ENCODE peak calls at places on chromosomes 5 and 9, in five cellular contexts. J is SJSA1, L is NB4, U is breast epithelium, F is MM.1S. S is an unnamed sample.
A peak's percentile ranks its signal among the peaks of the same experiment; 100 is the strongest.

GRCh38 chr5:33854733-33855151 is 37.0 kb downstream of the ADAMTS12 start:
- DNase-seq in L (no peak), J (no peak), U (no peak), F (no peak), S (no peak)

GRCh38 chr5:96280946-96281393 is 152.1 kb downstream of the PCSK1 start:
- DNase-seq in L (no peak), J (no peak), U (no peak), F (no peak), S (no peak)

GRCh38 chr9:97506787-97507186 is 5.3 kb downstream of the TMOD1 start:
- DNase-seq in F (no peak), U (no peak), J (peak; percentile 1), L (no peak), S (no peak)

GRCh38 chr9:19992556-19992955 is 203.7 kb upstream of the SLC24A2 start:
- DNase-seq in J (no peak), L (no peak), U (no peak), F (no peak), S (peak; percentile 34)

GRCh38 chr5:116371431-116371830 is 203.2 kb downstream of the SEMA6A start:
- DNase-seq in F (no peak), J (no peak), L (no peak), U (no peak), S (no peak)

GRCh38 chr9:33719581-33720374 is 75.6 kb upstream of the PRSS3 start:
- DNase-seq in L (peak; percentile 68), F (peak; percentile 49), J (no peak), U (no peak), S (no peak)

GRCh38 chr9:96176901-96177718 is 124.9 kb downstream of the HSD17B3 start:
- DNase-seq in L (no peak), J (no peak), U (no peak), F (no peak), S (no peak)

GRCh38 chr5:84764227-84764626 is 379.5 kb upstream of the EDIL3 start:
- DNase-seq in F (no peak), J (no peak), U (no peak), L (no peak), S (no peak)

GRCh38 chr5:173320259-173320658 is 8.0 kb downstream of the STC2 start:
- DNase-seq in U (no peak), L (no peak), F (no peak), J (no peak), S (no peak)

GRCh38 chr5:434443-435146 is 8.4 kb upstream of the EXOC3 start:
- DNase-seq in U (no peak), J (peak; percentile 50), F (no peak), L (no peak), S (no peak)

GRCh38 chr5:433836-434235 is 9.1 kb upstream of the EXOC3 start:
- DNase-seq in L (no peak), U (no peak), J (peak; percentile 49), F (no peak), S (no peak)

GRCh38 chr5:435961-436640 is 6.9 kb upstream of the EXOC3 start:
- DNase-seq in U (no peak), J (peak; percentile 67), L (peak; percentile 62), F (no peak), S (no peak)

GRCh38 chr5:436641-436975 is 6.4 kb upstream of the EXOC3 start:
- DNase-seq in J (peak; percentile 40), F (no peak), L (no peak), U (no peak), S (no peak)

GRCh38 chr5:435156-435790 is 7.7 kb upstream of the EXOC3 start:
- DNase-seq in F (no peak), J (peak; percentile 40), L (no peak), U (no peak), S (no peak)
- H3K4me3 ChIP-seq in F (no peak overlapping the region), J (no peak overlapping the region), L (no peak overlapping the region), U (no peak overlapping the region), S (no peak overlapping the region)

GRCh38 chr5:59767753-59768159 is 125.8 kb downstream of the PDE4D start:
- DNase-seq in F (no peak), L (no peak), U (no peak), J (no peak), S (no peak)

GRCh38 chr5:59768204-59769040 is 125.1 kb downstream of the PDE4D start:
- DNase-seq in F (no peak), U (no peak), J (peak; percentile 50), L (no peak), S (no peak)

GRCh38 chr5:59770953-59771352 is 122.6 kb downstream of the PDE4D start:
- DNase-seq in L (no peak), J (no peak), U (no peak), F (no peak), S (no peak)

GRCh38 chr5:59769832-59770231 is 123.7 kb downstream of the PDE4D start:
- DNase-seq in U (no peak), F (no peak), J (no peak), L (no peak), S (no peak)

DNA sequence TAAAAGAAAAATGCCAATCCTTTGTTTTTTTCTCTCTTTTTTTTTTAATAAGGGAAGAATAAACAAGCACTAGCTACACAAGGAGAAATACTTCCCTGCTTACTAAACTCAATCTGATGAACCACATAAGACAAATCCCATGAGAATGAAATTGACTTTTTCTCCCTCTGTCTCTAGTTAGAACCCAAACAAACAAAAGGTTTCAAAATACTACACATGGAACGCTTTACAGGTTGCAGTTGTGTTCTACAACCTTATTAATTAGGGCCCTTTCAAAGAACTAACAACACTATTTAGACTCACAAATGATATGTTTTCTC is 124.5 kb downstream of the PDE4D start:
- DNase-seq in F (no peak), U (no peak), L (no peak), J (no peak), S (no peak)
- H3K4me3 ChIP-seq in F (no peak overlapping the region), U (peak overlapping the region; percentile 56), L (no peak overlapping the region), J (peak overlapping the region; percentile 40), S (no peak overlapping the region)

DNA sequence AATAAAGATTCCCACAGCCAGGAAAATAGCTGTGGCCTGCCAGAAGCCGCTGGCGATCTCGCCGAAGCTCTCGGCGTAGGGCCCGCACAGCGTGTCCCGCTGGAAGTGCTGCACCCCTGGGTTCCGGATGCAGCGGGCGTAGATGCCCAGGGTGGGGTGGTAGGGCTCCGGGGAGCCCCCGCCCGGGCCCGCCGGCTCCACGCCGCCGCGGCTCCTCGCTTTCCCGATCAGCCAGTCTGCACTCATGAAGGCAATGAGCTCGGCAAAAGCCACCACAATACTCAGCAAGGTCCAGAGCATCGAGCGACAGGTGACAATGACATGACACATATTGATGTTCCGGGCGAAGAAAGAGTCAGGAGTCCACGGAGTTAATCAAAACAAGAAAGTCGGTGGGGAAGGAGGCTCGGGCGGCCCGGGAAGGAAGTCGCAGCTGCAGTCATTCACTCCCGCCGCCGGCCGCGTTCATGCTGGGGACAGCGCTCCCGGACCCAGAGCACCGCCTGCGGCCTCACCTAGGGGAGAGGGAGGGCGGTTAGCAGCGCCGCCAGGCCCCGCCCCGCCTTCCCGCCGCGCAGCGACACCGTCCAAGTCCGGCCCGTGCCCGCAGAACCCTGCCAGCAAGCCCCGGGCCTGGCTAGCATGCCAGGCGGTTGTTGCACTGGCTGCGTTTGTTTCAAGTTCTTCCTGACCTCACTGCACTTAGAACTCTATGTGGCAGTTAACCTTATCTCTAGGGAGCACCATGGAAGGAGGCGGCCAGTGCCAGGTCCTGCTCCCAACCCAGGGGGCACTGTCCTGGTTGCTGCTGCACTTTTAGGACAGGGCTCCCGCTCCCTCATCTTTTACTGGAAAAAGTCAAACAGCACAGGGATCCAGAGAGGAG is 138.4 kb downstream of the LHFPL2 start:
- DNase-seq in J (no peak), U (peak; percentile 44), F (peak; percentile 68), L (peak; percentile 76), S (no peak)
- H3K4me3 ChIP-seq in J (no peak overlapping the region), U (peak overlapping the region; percentile 53), F (peak overlapping the region; percentile 46), L (peak overlapping the region; percentile 53), S (peak overlapping the region; percentile 9)

GRCh38 chr5:53392073-53392472 is 88.4 kb upstream of the FST start:
- DNase-seq in U (no peak), J (no peak), F (no peak), L (no peak), S (no peak)
- H3K4me3 ChIP-seq in U (no peak overlapping the region), J (no peak overlapping the region), F (no peak overlapping the region), L (no peak overlapping the region), S (no peak overlapping the region)

S was measured in Jurkat, Clone E6-1.